ENCODE peak calls at places on chromosomes 7 and 10, in four cellular contexts. One of them, this sample, is unnamed.

GRCh38 chr7:157502701-157503111 is 165.9 kb downstream of the DNAJB6 start:
- DNase-seq in effector memory CD4-positive, alpha-beta T cell: peak
- DNase-seq in B cell: no peak
- DNase-seq in M059J: peak
- DNase-seq in this sample: peak

GRCh38 chr10:48694371-48695030 is 9.8 kb downstream of the WDFY4 start:
- DNase-seq in effector memory CD4-positive, alpha-beta T cell: no peak
- DNase-seq in B cell: no peak
- DNase-seq in M059J: no peak
- DNase-seq in this sample: no peak

GRCh38 chr10:132710746-132711617 is 75.0 kb downstream of the NKX6-2 start:
- DNase-seq in effector memory CD4-positive, alpha-beta T cell: no peak
- DNase-seq in B cell: no peak
- DNase-seq in M059J: no peak
- DNase-seq in this sample: no peak

GRCh38 chr10:12978885-12979284 is 22.6 kb downstream of the CCDC3 start:
- DNase-seq in effector memory CD4-positive, alpha-beta T cell: no peak
- DNase-seq in B cell: no peak
- DNase-seq in M059J: no peak
- DNase-seq in this sample: no peak

GRCh38 chr10:132700168-132701098 is 85.5 kb downstream of the NKX6-2 start:
- DNase-seq in effector memory CD4-positive, alpha-beta T cell: no peak
- DNase-seq in B cell: no peak
- DNase-seq in M059J: no peak
- DNase-seq in this sample: no peak

GRCh38 chr7:29884399-29885272 is 78.3 kb downstream of the WIPF3 start:
- DNase-seq in effector memory CD4-positive, alpha-beta T cell: no peak
- DNase-seq in B cell: peak
- DNase-seq in M059J: no peak
- DNase-seq in this sample: no peak

GRCh38 chr10:72079356-72079755 is 9.0 kb downstream of the SPOCK2 start:
- DNase-seq in effector memory CD4-positive, alpha-beta T cell: peak
- DNase-seq in B cell: peak
- DNase-seq in M059J: no peak
- DNase-seq in this sample: no peak

GRCh38 chr7:153638821-153639435 is 413.3 kb upstream of the DPP6 start:
- DNase-seq in effector memory CD4-positive, alpha-beta T cell: no peak
- DNase-seq in B cell: no peak
- DNase-seq in M059J: no peak
- DNase-seq in this sample: no peak

GRCh38 chr10:128539784-128540759 is 413.8 kb upstream of the MKI67 start:
- DNase-seq in effector memory CD4-positive, alpha-beta T cell: no peak
- DNase-seq in B cell: no peak
- DNase-seq in M059J: no peak
- DNase-seq in this sample: no peak

GRCh38 chr7:29461996-29462395 is 101.6 kb upstream of the PRR15 start:
- DNase-seq in effector memory CD4-positive, alpha-beta T cell: no peak
- DNase-seq in B cell: no peak
- DNase-seq in M059J: no peak
- DNase-seq in this sample: no peak

GRCh38 chr7:1076184-1077072 is 11.5 kb upstream of the GPER1 start:
- DNase-seq in effector memory CD4-positive, alpha-beta T cell: no peak
- DNase-seq in B cell: no peak
- DNase-seq in M059J: peak
- DNase-seq in this sample: no peak

GRCh38 chr7:16028103-16028502 is 341.6 kb upstream of the MEOX2 start:
- DNase-seq in effector memory CD4-positive, alpha-beta T cell: no peak
- DNase-seq in B cell: no peak
- DNase-seq in M059J: peak
- DNase-seq in this sample: no peak

GRCh38 chr7:27229448-27229847 is 13.2 kb upstream of the EVX1 start:
- DNase-seq in effector memory CD4-positive, alpha-beta T cell: no peak
- DNase-seq in B cell: no peak
- DNase-seq in M059J: no peak
- DNase-seq in this sample: no peak

GRCh38 chr10:118799779-118800178 is 45.0 kb upstream of the CACUL1 start:
- DNase-seq in effector memory CD4-positive, alpha-beta T cell: no peak
- DNase-seq in B cell: no peak
- DNase-seq in M059J: peak
- DNase-seq in this sample: no peak

GRCh38 chr7:92766461-92767003 is 69.8 kb downstream of the CDK6 start:
- DNase-seq in effector memory CD4-positive, alpha-beta T cell: no peak
- DNase-seq in B cell: no peak
- DNase-seq in M059J: peak
- DNase-seq in this sample: no peak

GRCh38 chr7:1843921-1844335 is 173.9 kb downstream of the ELFN1 start:
- DNase-seq in effector memory CD4-positive, alpha-beta T cell: no peak
- DNase-seq in B cell: no peak
- DNase-seq in M059J: no peak
- DNase-seq in this sample: peak

GRCh38 chr7:93307131-93307660 is 75.0 kb downstream of the VPS50 start:
- DNase-seq in effector memory CD4-positive, alpha-beta T cell: no peak
- DNase-seq in B cell: no peak
- DNase-seq in M059J: peak
- DNase-seq in this sample: no peak

GRCh38 chr10:60789340-60789739 is 11.1 kb downstream of the CDK1 start:
- DNase-seq in effector memory CD4-positive, alpha-beta T cell: no peak
- DNase-seq in B cell: no peak
- DNase-seq in M059J: no peak
- DNase-seq in this sample: no peak

GRCh38 chr10:119687192-119688032 is 36.2 kb downstream of the BAG3 start:
- DNase-seq in effector memory CD4-positive, alpha-beta T cell: no peak
- DNase-seq in B cell: no peak
- DNase-seq in M059J: peak
- DNase-seq in this sample: no peak

GRCh38 chr10:33413093-33413442 is 78.6 kb upstream of the NRP1 start:
- DNase-seq in effector memory CD4-positive, alpha-beta T cell: no peak
- DNase-seq in B cell: no peak
- DNase-seq in M059J: peak
- DNase-seq in this sample: no peak

GRCh38 chr10:71868192-71868697 is 17.2 kb upstream of the PSAP start:
- DNase-seq in effector memory CD4-positive, alpha-beta T cell: no peak
- DNase-seq in B cell: no peak
- DNase-seq in M059J: peak
- DNase-seq in this sample: no peak

GRCh38 chr7:144776447-144776846 is 59.4 kb downstream of the TPK1 start:
- DNase-seq in effector memory CD4-positive, alpha-beta T cell: no peak
- DNase-seq in B cell: no peak
- DNase-seq in M059J: no peak
- DNase-seq in this sample: no peak

GRCh38 chr10:122114156-122114747 is 125.3 kb downstream of the TACC2 start:
- DNase-seq in effector memory CD4-positive, alpha-beta T cell: no peak
- DNase-seq in B cell: no peak
- DNase-seq in M059J: no peak
- DNase-seq in this sample: no peak

GRCh38 chr10:131905279-131905595 is 4.4 kb downstream of the PPP2R2D start:
- DNase-seq in effector memory CD4-positive, alpha-beta T cell: no peak
- DNase-seq in B cell: no peak
- DNase-seq in M059J: no peak
- DNase-seq in this sample: no peak

GRCh38 chr7:158166386-158167340 is 421.0 kb downstream of the PTPRN2 start:
- DNase-seq in effector memory CD4-positive, alpha-beta T cell: no peak
- DNase-seq in B cell: no peak
- DNase-seq in M059J: no peak
- DNase-seq in this sample: no peak

GRCh38 chr7:100891555-100891954 is 2.0 kb upstream of the UFSP1 start:
- DNase-seq in effector memory CD4-positive, alpha-beta T cell: no peak
- DNase-seq in B cell: no peak
- DNase-seq in M059J: peak
- DNase-seq in this sample: no peak

GRCh38 chr7:29480934-29481625 is 82.6 kb upstream of the PRR15 start:
- DNase-seq in effector memory CD4-positive, alpha-beta T cell: no peak
- DNase-seq in B cell: no peak
- DNase-seq in M059J: no peak
- DNase-seq in this sample: no peak

GRCh38 chr7:30633223-30633622 is 38.5 kb downstream of the GARS1 start:
- DNase-seq in effector memory CD4-positive, alpha-beta T cell: no peak
- DNase-seq in B cell: no peak
- DNase-seq in M059J: no peak
- DNase-seq in this sample: no peak

GRCh38 chr7:114310344-114311118 is 104.1 kb upstream of the FOXP2 start:
- DNase-seq in effector memory CD4-positive, alpha-beta T cell: no peak
- DNase-seq in B cell: no peak
- DNase-seq in M059J: no peak
- DNase-seq in this sample: no peak

GRCh38 chr10:116716381-116716780 is 26.0 kb downstream of the HSPA12A start:
- DNase-seq in effector memory CD4-positive, alpha-beta T cell: no peak
- DNase-seq in B cell: no peak
- DNase-seq in M059J: no peak
- DNase-seq in this sample: no peak

GRCh38 chr7:135597926-135598305 is 40.2 kb downstream of the NUP205 start:
- DNase-seq in effector memory CD4-positive, alpha-beta T cell: no peak
- DNase-seq in B cell: no peak
- DNase-seq in M059J: no peak
- DNase-seq in this sample: no peak

GRCh38 chr7:155490697-155491628 is 33.0 kb downstream of the EN2 start:
- DNase-seq in effector memory CD4-positive, alpha-beta T cell: no peak
- DNase-seq in B cell: peak
- DNase-seq in M059J: peak
- DNase-seq in this sample: no peak

GRCh38 chr7:28211006-28211405 is 30.4 kb upstream of the JAZF1 start:
- DNase-seq in effector memory CD4-positive, alpha-beta T cell: no peak
- DNase-seq in B cell: no peak
- DNase-seq in M059J: no peak
- DNase-seq in this sample: no peak

GRCh38 chr7:120941856-120942255 is 8.7 kb upstream of the ING3 start:
- DNase-seq in effector memory CD4-positive, alpha-beta T cell: no peak
- DNase-seq in B cell: no peak
- DNase-seq in M059J: no peak
- DNase-seq in this sample: no peak

GRCh38 chr7:139116999-139117398 is 7.5 kb upstream of the ZC3HAV1 start:
- DNase-seq in effector memory CD4-positive, alpha-beta T cell: no peak
- DNase-seq in B cell: no peak
- DNase-seq in M059J: no peak
- DNase-seq in this sample: no peak

GRCh38 chr7:884191-885003 is 8.0 kb downstream of the GET4 start:
- DNase-seq in effector memory CD4-positive, alpha-beta T cell: no peak
- DNase-seq in B cell: no peak
- DNase-seq in M059J: no peak
- DNase-seq in this sample: no peak

GRCh38 chr7:112504093-112504695 is 23.4 kb downstream of the LSMEM1 start:
- DNase-seq in effector memory CD4-positive, alpha-beta T cell: no peak
- DNase-seq in B cell: no peak
- DNase-seq in M059J: no peak
- DNase-seq in this sample: no peak